ENCODE peak calls at places on chromosomes 6 and 20, in six cellular contexts. D, F, H, W, B and J are unnamed samples.

GRCh38 chr6:165484178-165484889 is 174.9 kb upstream of the C6orf118 start:
- DNase-seq in D (no peak), F (no peak), H (no peak), W (no peak), B (no peak), J (no peak)

GRCh38 chr20:46699651-46700359 is 9.6 kb upstream of the SLC2A10 start:
- DNase-seq in D (no peak), F (no peak), H (peak; percentile 52), W (no peak), B (no peak), J (peak; percentile 45)

GRCh38 chr20:7352165-7352564 is 584.7 kb downstream of the BMP2 start:
- DNase-seq in D (no peak), F (no peak), H (no peak), W (peak; percentile 5), B (no peak), J (no peak)

GRCh38 chr20:62651285-62652021 is 9.2 kb downstream of the SLCO4A1 start:
- DNase-seq in D (no peak), F (peak; percentile 87), H (peak; percentile 49), W (peak; percentile 43), B (peak; percentile 90), J (peak; percentile 64)

GRCh38 chr20:25178563-25179438 is 16.7 kb upstream of the ENTPD6 start:
- DNase-seq in D (peak; percentile 23), F (peak; percentile 59), H (peak; percentile 91), W (no peak), B (no peak), J (peak; percentile 82)

GRCh38 chr6:105651969-105652368 is 249.1 kb upstream of the PREP start:
- DNase-seq in D (no peak), F (no peak), H (no peak), W (no peak), B (no peak), J (no peak)

GRCh38 chr6:35128496-35128895 is 12.6 kb downstream of the TCP11 start:
- DNase-seq in D (no peak), F (no peak), H (peak; percentile 59), W (no peak), B (no peak), J (no peak)

GRCh38 chr20:46894971-46895905 is 595 bp downstream of the EYA2 start:
- DNase-seq in D (peak; percentile 31), F (no peak), H (peak; percentile 68), W (no peak), B (no peak), J (peak; percentile 16)

GRCh38 chr6:86535141-86535540 is 402.2 kb upstream of the HTR1E start:
- DNase-seq in D (no peak), F (no peak), H (no peak), W (no peak), B (no peak), J (no peak)

GRCh38 chr6:108117427-108118358 is 43.2 kb upstream of the OSTM1 start:
- DNase-seq in D (no peak), F (peak; percentile 63), H (peak; percentile 21), W (no peak), B (peak; percentile 56), J (peak; percentile 41)

GRCh38 chr20:32462900-32463641 is 104.9 kb downstream of the ASXL1 start:
- DNase-seq in D (no peak), F (no peak), H (no peak), W (no peak), B (peak; percentile 85), J (no peak)

GRCh38 chr6:110746680-110747079 is 68.6 kb downstream of the CDK19 start:
- DNase-seq in D (no peak), F (no peak), H (no peak), W (no peak), B (no peak), J (no peak)

GRCh38 chr6:127100510-127101140 is 17.8 kb upstream of the RSPO3 start:
- DNase-seq in D (no peak), F (no peak), H (peak; percentile 41), W (no peak), B (no peak), J (peak; percentile 48)

GRCh38 chr20:51894201-51894600 is 91.9 kb upstream of the SALL4 start:
- DNase-seq in D (no peak), F (no peak), H (no peak), W (no peak), B (no peak), J (no peak)

GRCh38 chr20:23156170-23156841 is 70.2 kb upstream of the CD93 start:
- DNase-seq in D (no peak), F (no peak), H (peak; percentile 82), W (no peak), B (no peak), J (peak; percentile 67)

GRCh38 chr6:111486921-111487320 is 3.9 kb upstream of the REV3L start:
- DNase-seq in D (no peak), F (no peak), H (no peak), W (no peak), B (no peak), J (no peak)

GRCh38 chr6:137297887-137298286 is 78.7 kb upstream of the IFNGR1 start:
- DNase-seq in D (peak; percentile 59), F (no peak), H (peak; percentile 80), W (no peak), B (no peak), J (no peak)

GRCh38 chr6:6604015-6604414 is 15.5 kb downstream of the LY86 start:
- DNase-seq in D (no peak), F (no peak), H (no peak), W (no peak), B (no peak), J (no peak)

GRCh38 chr6:163170294-163170883 is 244.1 kb upstream of the QKI start:
- DNase-seq in D (no peak), F (peak; percentile 43), H (no peak), W (no peak), B (no peak), J (no peak)

GRCh38 chr6:78947962-78948361 is 80.6 kb downstream of the IRAK1BP1 start:
- DNase-seq in D (no peak), F (no peak), H (peak; percentile 72), W (no peak), B (no peak), J (peak; percentile 69)

GRCh38 chr20:2283706-2284423 is 11.9 kb upstream of the TGM3 start:
- DNase-seq in D (no peak), F (no peak), H (no peak), W (no peak), B (no peak), J (no peak)

GRCh38 chr6:142642651-142643050 is 302.3 kb downstream of the HIVEP2 start:
- DNase-seq in D (no peak), F (no peak), H (no peak), W (no peak), B (no peak), J (peak; percentile 62)

GRCh38 chr20:45095753-45096371 is 5.1 kb downstream of the KCNS1 start:
- DNase-seq in D (peak; percentile 60), F (peak; percentile 69), H (peak; percentile 69), W (peak; percentile 57), B (no peak), J (peak; percentile 69)

GRCh38 chr6:154169193-154169847 is 130.3 kb downstream of the OPRM1 start:
- DNase-seq in D (no peak), F (no peak), H (no peak), W (no peak), B (no peak), J (no peak)

GRCh38 chr6:33140556-33140955 is 51.7 kb downstream of the COL11A2 start:
- DNase-seq in D (no peak), F (no peak), H (no peak), W (no peak), B (no peak), J (no peak)

GRCh38 chr6:135488023-135488422 is 9.5 kb downstream of the AHI1 start:
- DNase-seq in D (no peak), F (no peak), H (peak; percentile 74), W (no peak), B (no peak), J (peak; percentile 67)

DNA sequence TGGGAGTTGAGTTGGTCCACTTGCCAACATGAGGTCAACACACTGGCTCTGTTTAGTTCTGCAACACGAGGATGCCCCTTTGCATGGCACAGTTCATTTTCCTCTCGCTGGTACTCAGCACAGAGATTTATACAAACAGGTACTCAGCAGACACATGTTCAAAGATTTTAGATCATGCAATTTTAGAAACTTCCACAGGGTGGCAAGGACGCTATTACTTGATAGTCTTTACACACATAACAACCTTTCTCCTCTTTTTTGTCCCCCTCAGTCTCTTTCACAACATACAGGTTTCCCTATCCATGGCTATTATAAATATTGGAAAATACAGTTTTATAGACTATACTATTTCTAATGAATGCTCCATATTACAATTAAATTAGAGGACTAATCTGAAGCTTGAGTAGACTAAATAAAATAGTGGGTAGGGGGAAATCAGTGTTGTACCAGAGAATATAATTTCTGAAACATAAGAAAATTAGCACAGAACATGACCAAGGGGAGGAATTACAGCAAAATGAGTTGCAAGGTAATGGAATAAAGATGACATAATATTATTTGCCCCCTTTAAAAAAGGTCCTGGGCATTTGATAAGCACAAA is 331.8 kb upstream of the BTBD3 start:
- DNase-seq in D (no peak), F (no peak), H (peak; percentile 22), W (no peak), B (no peak), J (peak; percentile 10)
- TF ChIP-seq CTCF in D (peak; percentile 43), F (no peak), H (peak; percentile 40), W (no peak), B (no peak), J (peak; percentile 40)

DNA sequence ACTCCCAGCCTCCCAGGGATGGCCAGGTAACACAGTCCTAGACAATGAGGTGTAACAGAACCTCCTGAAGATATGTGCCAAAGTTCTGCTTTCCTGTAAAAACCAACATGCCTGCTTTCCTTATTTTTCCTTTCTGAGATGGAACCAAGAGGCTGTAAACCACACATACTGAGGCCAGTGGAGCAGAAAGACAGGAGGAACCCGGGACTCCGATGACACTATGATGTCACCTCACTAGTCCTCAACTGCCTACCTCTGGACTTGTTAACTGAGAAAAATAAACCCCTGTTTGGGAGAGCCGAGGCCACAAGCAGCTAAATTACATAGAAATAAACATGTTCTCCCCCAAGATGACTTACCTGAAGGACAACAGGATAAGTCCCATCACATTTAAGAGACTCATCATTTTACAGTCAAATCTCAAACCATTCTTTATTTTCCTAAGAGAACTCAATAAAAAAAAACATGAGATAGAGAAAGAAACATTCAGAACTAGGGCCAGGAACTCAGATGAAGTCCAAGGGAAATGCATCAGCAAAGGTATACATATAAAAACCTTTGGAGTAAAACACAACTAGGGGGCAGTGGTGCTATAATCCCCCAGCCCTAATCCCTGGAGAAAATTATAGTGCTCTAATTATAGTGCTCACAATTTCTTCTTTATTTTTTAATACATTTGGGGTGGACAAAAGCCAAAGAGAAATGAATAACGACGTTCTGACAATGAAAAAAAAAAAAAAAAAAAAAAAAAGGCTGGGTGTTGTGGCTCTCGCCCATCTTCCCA is 100.4 kb upstream of the EMILIN3 start:
- DNase-seq in D (no peak), F (no peak), H (no peak), W (no peak), B (no peak), J (no peak)
- TF ChIP-seq CTCF in D (no peak), F (no peak), H (no peak), W (no peak), B (no peak), J (no peak)

GRCh38 chr6:38179300-38179699 is 359.8 kb downstream of the ZFAND3 start:
- DNase-seq in D (no peak), F (no peak), H (no peak), W (no peak), B (no peak), J (no peak)
- TF ChIP-seq CTCF in D (no peak), F (no peak), H (no peak), W (no peak), B (no peak), J (no peak)

DNA sequence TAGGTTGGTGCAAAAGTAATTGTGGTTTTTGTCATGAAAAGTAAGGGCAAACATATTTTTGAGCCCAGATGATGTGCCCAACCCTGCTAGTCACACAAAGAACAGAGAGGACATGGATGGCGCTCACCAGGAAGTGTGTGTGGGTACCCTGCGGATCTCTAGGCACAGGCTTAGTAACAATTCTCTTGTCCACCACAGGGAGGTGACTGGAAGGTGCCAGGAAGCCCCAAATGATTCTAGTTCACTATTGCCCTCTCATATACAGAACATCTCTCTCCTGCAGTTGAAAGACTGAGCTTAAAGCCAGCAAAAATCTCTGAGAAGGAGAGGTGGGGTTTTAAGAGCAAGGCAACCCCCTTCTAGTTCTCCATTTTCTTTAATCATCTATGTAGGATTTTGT is 272.1 kb upstream of the TAB2 start:
- DNase-seq in D (no peak), F (no peak), H (no peak), W (no peak), B (no peak), J (no peak)
- TF ChIP-seq CTCF in D (no peak), F (no peak), H (no peak), W (no peak), B (no peak), J (no peak)